ENCODE peak calls at places on chromosomes 13 and 19, in six cellular contexts. V is suprapubic skin; C is CD8-positive, alpha-beta T cell; Z is upper lobe of right lung; D is uterus; R is ascending aorta. Y is an unnamed sample.

GRCh38 chr13:97976551-97977375 is 23.3 kb downstream of the IPO5 start:
- DNase-seq in V (no peak), C (no peak), Z (peak), D (no peak), R (no peak), Y (no peak)

GRCh38 chr19:55372316-55373081 is 2.2 kb upstream of the IL11 start:
- DNase-seq in V (no peak), C (no peak), Z (no peak), D (no peak), R (no peak), Y (no peak)

GRCh38 chr19:7737215-7737614 is 5.3 kb upstream of the CLEC4G start:
- DNase-seq in V (no peak), C (no peak), Z (peak), D (no peak), R (no peak), Y (no peak)

GRCh38 chr19:2337329-2337707 is 8.8 kb downstream of the SPPL2B start:
- DNase-seq in V (no peak), C (no peak), Z (no peak), D (peak), R (no peak), Y (no peak)

GRCh38 chr19:32852216-32852615 is 17.4 kb downstream of the SLC7A9 start:
- DNase-seq in V (peak), C (no peak), Z (peak), D (no peak), R (no peak), Y (no peak)

GRCh38 chr13:31885994-31886393 is 145.6 kb upstream of the FRY start:
- DNase-seq in V (no peak), C (no peak), Z (no peak), D (no peak), R (no peak), Y (no peak)

GRCh38 chr13:74226791-74227475 is 92.7 kb upstream of the KLF12 start:
- DNase-seq in V (no peak), C (no peak), Z (no peak), D (no peak), R (no peak), Y (no peak)

GRCh38 chr13:74629985-74630384 is 495.8 kb upstream of the KLF12 start:
- DNase-seq in V (no peak), C (no peak), Z (no peak), D (no peak), R (no peak), Y (peak)

GRCh38 chr13:27273658-27274425 is 3.2 kb downstream of the RASL11A start:
- DNase-seq in V (no peak), C (no peak), Z (no peak), D (no peak), R (peak), Y (no peak)

DNA sequence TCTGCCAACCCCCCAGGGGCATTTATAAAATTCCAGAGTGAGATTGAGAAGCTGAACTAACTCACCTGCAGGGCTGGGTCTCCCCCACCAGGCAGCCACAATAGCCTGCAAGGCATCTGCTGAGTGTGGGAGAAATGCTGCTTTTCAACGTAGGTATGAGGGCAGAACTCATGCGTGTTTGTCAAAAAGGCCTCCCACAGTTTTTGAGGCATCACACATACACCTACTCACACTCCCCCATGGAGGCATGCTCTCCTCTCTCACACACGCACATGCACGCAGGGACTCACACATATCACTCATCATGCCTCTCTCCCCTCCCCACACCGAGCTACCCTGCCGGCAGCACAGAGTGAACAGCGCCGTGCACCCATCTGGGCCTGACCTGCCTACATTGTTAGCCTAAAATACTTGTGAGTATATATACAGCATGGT is 390.5 kb downstream of the FGF9 start:
- DNase-seq in V (no peak), C (peak), Z (no peak), D (no peak), R (no peak), Y (no peak)
- TF ChIP-seq CTCF in V (no peak), C (peak), Z (no peak), D (no peak), R (no peak), Y (no peak)

GRCh38 chr19:57620673-57621348 is 6.8 kb downstream of the ZNF134 start:
- DNase-seq in V (no peak), C (no peak), Z (no peak), D (no peak), R (no peak), Y (no peak)
- H3K4me3 ChIP-seq in V (no peak), C (peak), Z (no peak), D (no peak), R (no peak), Y (peak)

GRCh38 chr13:41411060-41411459 is 46.3 kb upstream of the RGCC start:
- DNase-seq in V (no peak), C (no peak), Z (no peak), D (no peak), R (no peak), Y (no peak)
- H3K27ac ChIP-seq in V (no peak), C (no peak), Z (no peak), D (no peak), R (no peak), Y (no peak)

DNA sequence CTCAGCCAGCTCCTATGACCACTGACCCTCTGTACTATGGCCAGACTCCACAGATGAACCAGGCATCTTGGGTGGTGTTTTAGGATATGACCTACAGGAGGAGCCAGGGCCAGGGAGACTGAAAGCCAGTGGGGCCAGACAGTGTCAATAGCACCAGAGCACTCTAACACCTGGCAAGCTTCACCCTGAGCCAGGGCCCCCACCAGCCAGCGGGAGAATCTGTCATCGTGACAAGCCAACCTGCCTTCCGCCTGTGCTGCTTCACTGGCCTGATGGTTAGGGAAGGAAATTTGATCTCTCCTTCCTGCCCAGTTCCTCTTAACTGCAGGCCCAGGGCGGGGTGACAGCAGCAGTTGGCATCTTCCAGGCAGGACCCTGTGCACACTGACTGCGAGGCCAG is 222.4 kb downstream of the UQCRFS1 start:
- DNase-seq in V (no peak), C (no peak), Z (no peak), D (no peak), R (no peak), Y (no peak)
- TF ChIP-seq CTCF in V (no peak), C (no peak), Z (no peak), D (no peak), R (no peak), Y (no peak)

GRCh38 chr19:23522431-23522830 is 127.2 kb upstream of the ZNF91 start:
- DNase-seq in V (no peak), C (no peak), Z (no peak), D (no peak), R (no peak), Y (no peak)

GRCh38 chr19:23521471-23521870 is 126.2 kb upstream of the ZNF91 start:
- DNase-seq in V (no peak), C (no peak), Z (no peak), D (no peak), R (no peak), Y (no peak)

GRCh38 chr19:23516266-23516665 is 121.0 kb upstream of the ZNF91 start:
- DNase-seq in V (no peak), C (no peak), Z (no peak), D (no peak), R (no peak), Y (no peak)

GRCh38 chr19:23523863-23524262 is 128.6 kb upstream of the ZNF91 start:
- DNase-seq in V (no peak), C (no peak), Z (no peak), D (no peak), R (no peak), Y (no peak)

GRCh38 chr19:23520441-23520840 is 125.2 kb upstream of the ZNF91 start:
- DNase-seq in V (no peak), C (no peak), Z (no peak), D (no peak), R (no peak), Y (no peak)
- H3K4me3 ChIP-seq in V (no peak), C (no peak), Z (no peak), D (no peak), R (no peak), Y (no peak)

GRCh38 chr19:23913931-23914330 is 755 bp upstream of the ZNF726 start:
- DNase-seq in V (no peak), C (no peak), Z (no peak), D (no peak), R (no peak), Y (no peak)
- H3K27ac ChIP-seq in V (no peak), C (peak), Z (no peak), D (no peak), R (no peak), Y (no peak)

DNA sequence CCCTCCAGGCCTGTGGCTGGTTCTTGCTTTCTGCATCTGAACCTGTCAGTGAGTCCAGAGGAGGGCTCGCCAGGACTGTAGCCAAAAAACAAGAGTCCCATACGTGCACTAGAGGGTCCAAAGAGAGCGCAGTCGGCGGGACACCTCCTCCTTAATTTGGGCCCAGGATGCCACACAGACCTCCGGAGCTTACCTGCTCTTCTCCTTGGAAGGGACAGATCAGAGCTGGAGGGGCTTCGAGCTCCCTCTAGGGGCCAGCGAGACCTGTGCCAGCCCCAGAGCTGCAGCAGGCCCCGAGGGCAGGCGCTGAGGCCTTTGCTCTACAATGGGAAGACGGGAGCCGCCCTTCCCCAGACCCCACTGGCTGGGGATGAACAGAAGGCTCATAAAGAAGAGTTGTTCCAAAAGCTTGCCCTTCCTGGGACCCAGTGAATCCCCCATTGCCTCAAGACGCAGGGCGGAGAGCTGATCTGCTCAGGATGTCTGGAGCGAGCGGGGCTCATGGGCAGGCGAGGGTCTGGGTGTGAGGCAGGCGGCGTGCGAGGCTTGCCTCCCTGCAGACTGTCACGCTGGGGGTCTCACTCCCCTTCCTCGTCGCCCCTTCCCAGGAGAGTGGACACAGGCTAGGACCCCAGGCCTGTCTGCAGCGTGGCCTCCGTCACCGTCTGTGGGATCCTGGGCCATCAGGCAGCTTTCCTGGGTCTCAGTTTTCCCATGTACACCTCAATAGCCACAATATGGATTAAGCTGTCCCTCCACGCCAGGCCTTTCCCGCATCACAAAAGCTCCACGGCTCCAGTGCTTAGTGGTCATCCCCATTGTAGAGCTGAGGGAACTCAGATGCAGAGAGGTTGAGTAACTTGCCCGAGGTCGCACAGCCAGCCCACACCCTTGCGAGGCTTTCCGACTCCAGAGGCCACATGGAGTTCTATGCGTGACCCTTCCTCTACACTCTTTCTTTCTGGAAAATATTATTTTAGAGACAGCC is 46.9 kb upstream of the VSTM2B start:
- DNase-seq in V (peak), C (peak), Z (no peak), D (no peak), R (no peak), Y (no peak)
- TF ChIP-seq CTCF in V (peak), C (no peak), Z (peak), D (no peak), R (no peak), Y (no peak)

GRCh38 chr19:44808463-44809371 is at the start of gene BCAM:
- DNase-seq in V (no peak), C (no peak), Z (peak), D (peak), R (no peak), Y (peak)
- H3K4me3 ChIP-seq in V (peak), C (no peak), Z (peak), D (peak), R (peak), Y (peak)

GRCh38 chr19:5953680-5954213 is 24.2 kb downstream of the RANBP3 start:
- DNase-seq in V (no peak), C (no peak), Z (no peak), D (no peak), R (no peak), Y (no peak)
- H3K27ac ChIP-seq in V (peak), C (no peak), Z (peak), D (peak), R (peak), Y (peak)

GRCh38 chr19:16659464-16659831 is 496 bp downstream of the SMIM7 start:
- DNase-seq in V (no peak), C (no peak), Z (no peak), D (no peak), R (no peak), Y (no peak)

GRCh38 chr19:16657384-16657783 is 2.6 kb downstream of the SMIM7 start:
- DNase-seq in V (no peak), C (no peak), Z (no peak), D (no peak), R (no peak), Y (no peak)

GRCh38 chr19:16661480-16662034 is 618 bp downstream of the TMEM38A start:
- DNase-seq in V (peak), C (peak), Z (peak), D (peak), R (no peak), Y (peak)

GRCh38 chr19:16660763-16661479 is at the start of gene TMEM38A:
- DNase-seq in V (peak), C (peak), Z (peak), D (peak), R (no peak), Y (peak)

GRCh38 chr19:16659832-16660708 is at the start of gene SMIM7:
- DNase-seq in V (peak), C (peak), Z (peak), D (peak), R (peak), Y (peak)
- TF ChIP-seq CTCF in V (no peak), C (no peak), Z (peak), D (no peak), R (no peak), Y (no peak)

Y was measured in coronary artery.